ENCODE peak calls at places on chromosomes 3 and 15, in six cellular contexts. One of them, this sample, is unnamed.

GRCh38 chr3:40754966-40755365 is 230.2 kb downstream of the ZNF621 start:
- DNase-seq in adrenal gland: no peak
- DNase-seq in Calu3: no peak
- DNase-seq in B cell: no peak
- DNase-seq in GM13977: no peak
- DNase-seq in GM12865: peak
- DNase-seq in this sample: no peak

GRCh38 chr15:89435346-89435745 is 61.0 kb downstream of the RHCG start:
- DNase-seq in Calu3: no peak
- DNase-seq in GM12865: no peak
- DNase-seq in B cell: no peak
- DNase-seq in adrenal gland: no peak
- DNase-seq in GM13977: no peak
- DNase-seq in this sample: no peak

GRCh38 chr3:43239755-43240154 is 46.6 kb upstream of the SNRK start:
- DNase-seq in adrenal gland: no peak
- DNase-seq in GM12865: no peak
- DNase-seq in Calu3: no peak
- DNase-seq in GM13977: no peak
- DNase-seq in B cell: no peak
- DNase-seq in this sample: no peak

GRCh38 chr15:57476533-57476975 is 100.2 kb downstream of the CGNL1 start:
- DNase-seq in B cell: no peak
- DNase-seq in Calu3: no peak
- DNase-seq in adrenal gland: no peak
- DNase-seq in GM13977: no peak
- DNase-seq in GM12865: no peak
- DNase-seq in this sample: no peak

GRCh38 chr3:87333393-87333892 is 57.1 kb upstream of the POU1F1 start:
- DNase-seq in B cell: no peak
- DNase-seq in GM13977: no peak
- DNase-seq in Calu3: peak
- DNase-seq in GM12865: no peak
- DNase-seq in adrenal gland: no peak
- DNase-seq in this sample: no peak

GRCh38 chr3:39138804-39139415 is 14.5 kb downstream of the CSRNP1 start:
- DNase-seq in adrenal gland: no peak
- DNase-seq in B cell: peak
- DNase-seq in Calu3: no peak
- DNase-seq in GM12865: no peak
- DNase-seq in GM13977: no peak
- DNase-seq in this sample: no peak

GRCh38 chr3:138367912-138368311 is 19.5 kb downstream of the MRAS start:
- DNase-seq in GM12865: no peak
- DNase-seq in B cell: peak
- DNase-seq in Calu3: peak
- DNase-seq in GM13977: no peak
- DNase-seq in adrenal gland: peak
- DNase-seq in this sample: no peak

GRCh38 chr3:194051554-194052175 is 84.3 kb upstream of the HES1 start:
- DNase-seq in adrenal gland: no peak
- DNase-seq in GM13977: no peak
- DNase-seq in Calu3: no peak
- DNase-seq in B cell: peak
- DNase-seq in GM12865: no peak
- DNase-seq in this sample: no peak

GRCh38 chr3:46208167-46208704 is at the start of gene CCR1:
- DNase-seq in GM13977: peak
- DNase-seq in adrenal gland: no peak
- DNase-seq in GM12865: peak
- DNase-seq in B cell: no peak
- DNase-seq in Calu3: peak
- DNase-seq in this sample: no peak

GRCh38 chr3:56937580-56937979 is 122.9 kb upstream of the SPATA12 start:
- DNase-seq in GM12865: no peak
- DNase-seq in B cell: no peak
- DNase-seq in Calu3: no peak
- DNase-seq in GM13977: no peak
- DNase-seq in adrenal gland: no peak
- DNase-seq in this sample: no peak

GRCh38 chr3:134640872-134641470 is 9.9 kb downstream of the KY start:
- DNase-seq in B cell: no peak
- DNase-seq in Calu3: peak
- DNase-seq in adrenal gland: no peak
- DNase-seq in GM13977: peak
- DNase-seq in GM12865: peak
- DNase-seq in this sample: no peak

GRCh38 chr3:42556089-42556632 is 25.6 kb downstream of the SEC22C start:
- DNase-seq in B cell: no peak
- DNase-seq in adrenal gland: no peak
- DNase-seq in GM13977: no peak
- DNase-seq in GM12865: peak
- DNase-seq in Calu3: no peak
- DNase-seq in this sample: no peak

GRCh38 chr3:168049366-168049974 is 46.3 kb downstream of the GOLIM4 start:
- DNase-seq in B cell: no peak
- DNase-seq in GM13977: no peak
- DNase-seq in GM12865: no peak
- DNase-seq in Calu3: no peak
- DNase-seq in adrenal gland: no peak
- DNase-seq in this sample: no peak

GRCh38 chr3:24447836-24448235 is 46.8 kb downstream of the THRB start:
- DNase-seq in GM13977: no peak
- DNase-seq in B cell: no peak
- DNase-seq in adrenal gland: no peak
- DNase-seq in GM12865: no peak
- DNase-seq in Calu3: no peak
- DNase-seq in this sample: no peak

GRCh38 chr15:60179786-60180391 is 175.8 kb downstream of the FOXB1 start:
- DNase-seq in GM13977: peak
- DNase-seq in B cell: peak
- DNase-seq in Calu3: peak
- DNase-seq in GM12865: peak
- DNase-seq in adrenal gland: no peak
- DNase-seq in this sample: no peak

GRCh38 chr15:35723120-35723707 is 177.2 kb upstream of the DPH6 start:
- DNase-seq in GM13977: no peak
- DNase-seq in B cell: no peak
- DNase-seq in GM12865: no peak
- DNase-seq in adrenal gland: no peak
- DNase-seq in Calu3: no peak
- DNase-seq in this sample: no peak

GRCh38 chr3:171821778-171822358 is 11.6 kb upstream of the PLD1 start:
- DNase-seq in GM13977: no peak
- DNase-seq in GM12865: no peak
- DNase-seq in adrenal gland: no peak
- DNase-seq in B cell: no peak
- DNase-seq in Calu3: no peak
- DNase-seq in this sample: no peak

GRCh38 chr3:184211718-184212117 is 17.7 kb upstream of the VWA5B2 start:
- DNase-seq in GM12865: no peak
- DNase-seq in Calu3: no peak
- DNase-seq in GM13977: no peak
- DNase-seq in adrenal gland: no peak
- DNase-seq in B cell: no peak
- DNase-seq in this sample: no peak

GRCh38 chr15:100929641-100930042 is 10.5 kb downstream of the LRRK1 start:
- DNase-seq in GM12865: peak
- DNase-seq in adrenal gland: no peak
- DNase-seq in Calu3: no peak
- DNase-seq in B cell: no peak
- DNase-seq in GM13977: no peak
- DNase-seq in this sample: no peak

GRCh38 chr3:185815391-185816282 is 9.2 kb downstream of the IGF2BP2 start:
- DNase-seq in GM12865: no peak
- DNase-seq in adrenal gland: peak
- DNase-seq in GM13977: no peak
- DNase-seq in Calu3: no peak
- DNase-seq in B cell: no peak
- DNase-seq in this sample: no peak

DNA sequence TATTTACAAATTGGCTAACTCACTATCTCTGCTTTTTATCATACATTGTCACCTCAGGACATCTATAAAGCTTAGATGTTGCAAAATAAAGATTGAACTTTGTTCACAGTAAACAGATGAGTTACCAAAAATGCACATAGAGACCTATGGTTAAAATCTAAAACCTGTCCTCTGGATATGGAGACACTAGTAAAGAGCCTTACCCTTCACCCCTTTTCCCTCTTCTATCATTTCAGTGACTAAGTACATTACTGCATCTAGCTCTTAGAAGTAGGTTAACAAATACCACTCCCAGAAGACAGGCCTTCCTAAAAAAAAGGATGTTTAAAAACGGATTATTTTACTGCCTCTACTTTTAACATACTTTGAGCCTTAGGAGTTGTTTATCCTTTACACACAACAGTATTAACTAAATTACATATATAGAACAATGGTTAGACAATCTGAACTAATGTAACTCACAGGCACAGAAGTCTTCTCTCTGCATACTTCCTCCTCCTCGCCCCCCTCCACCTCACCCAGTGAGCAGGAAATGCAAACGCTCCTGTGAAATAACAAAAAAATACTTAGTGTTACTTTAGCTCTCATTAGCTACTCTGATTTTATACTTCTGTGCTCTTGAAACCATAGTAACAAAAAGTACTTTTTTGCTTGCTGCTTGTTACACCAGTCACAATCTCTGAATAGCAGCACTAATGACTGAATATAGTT is 23.3 kb downstream of the IREB2 start:
- DNase-seq in Calu3: no peak
- DNase-seq in GM12865: no peak
- DNase-seq in B cell: no peak
- DNase-seq in adrenal gland: no peak
- DNase-seq in GM13977: no peak
- DNase-seq in this sample: no peak
- TF ChIP-seq CTCF in Calu3: no peak
- TF ChIP-seq CTCF in GM12865: no peak
- TF ChIP-seq CTCF in B cell: no peak
- TF ChIP-seq CTCF in adrenal gland: no peak
- TF ChIP-seq CTCF in GM13977: no peak
- TF ChIP-seq CTCF in this sample: no peak

GRCh38 chr15:81174759-81175327 is 21.8 kb upstream of the IL16 start:
- DNase-seq in GM12865: no peak
- DNase-seq in GM13977: no peak
- DNase-seq in adrenal gland: no peak
- DNase-seq in Calu3: no peak
- DNase-seq in B cell: no peak
- DNase-seq in this sample: no peak
- TF ChIP-seq CTCF in GM12865: no peak
- TF ChIP-seq CTCF in GM13977: no peak
- TF ChIP-seq CTCF in adrenal gland: no peak
- TF ChIP-seq CTCF in Calu3: no peak
- TF ChIP-seq CTCF in B cell: no peak
- TF ChIP-seq CTCF in this sample: no peak

GRCh38 chr3:107630779-107631178 is 108.0 kb downstream of the BBX start:
- DNase-seq in B cell: no peak
- DNase-seq in GM12865: no peak
- DNase-seq in adrenal gland: no peak
- DNase-seq in Calu3: no peak
- DNase-seq in GM13977: no peak
- DNase-seq in this sample: no peak

GRCh38 chr3:107632576-107632975 is 109.8 kb downstream of the BBX start:
- DNase-seq in adrenal gland: no peak
- DNase-seq in Calu3: no peak
- DNase-seq in GM12865: no peak
- DNase-seq in GM13977: no peak
- DNase-seq in B cell: no peak
- DNase-seq in this sample: no peak

GRCh38 chr3:107629556-107629955 is 106.8 kb downstream of the BBX start:
- DNase-seq in adrenal gland: no peak
- DNase-seq in GM12865: no peak
- DNase-seq in GM13977: no peak
- DNase-seq in Calu3: no peak
- DNase-seq in B cell: no peak
- DNase-seq in this sample: no peak

GRCh38 chr3:107633327-107634141 is 110.8 kb downstream of the BBX start:
- DNase-seq in B cell: no peak
- DNase-seq in GM12865: peak
- DNase-seq in Calu3: no peak
- DNase-seq in GM13977: peak
- DNase-seq in adrenal gland: peak
- DNase-seq in this sample: no peak

DNA sequence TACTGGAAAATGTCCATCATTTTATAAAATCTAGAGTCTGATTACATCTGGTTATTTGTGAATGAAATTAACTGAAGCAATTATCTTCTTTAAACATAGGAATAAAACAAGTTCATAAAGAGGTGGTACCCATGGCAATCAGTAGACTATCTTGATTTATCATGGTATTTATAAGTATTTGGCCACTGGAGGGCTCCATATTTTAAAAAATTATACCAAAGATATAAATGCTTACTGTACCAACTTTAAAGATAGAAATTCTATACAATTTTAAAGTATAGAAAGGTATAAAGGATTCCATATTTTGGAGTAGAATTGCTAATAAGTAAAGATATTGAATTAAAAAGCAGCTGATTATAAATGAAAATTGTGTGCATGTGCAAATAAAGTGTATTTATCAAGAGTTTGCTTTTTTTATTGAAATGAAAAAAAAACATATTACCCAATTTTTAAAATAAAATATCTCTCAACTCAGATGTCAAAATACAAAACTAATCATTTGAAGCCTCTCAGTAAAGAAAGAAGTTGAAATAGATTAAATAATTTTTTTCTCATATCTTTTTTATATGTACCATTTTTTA is 105.3 kb downstream of the BBX start:
- DNase-seq in GM13977: no peak
- DNase-seq in GM12865: no peak
- DNase-seq in B cell: no peak
- DNase-seq in adrenal gland: no peak
- DNase-seq in Calu3: no peak
- DNase-seq in this sample: no peak
- TF ChIP-seq CTCF in GM13977: peak
- TF ChIP-seq CTCF in GM12865: no peak
- TF ChIP-seq CTCF in B cell: no peak
- TF ChIP-seq CTCF in adrenal gland: peak
- TF ChIP-seq CTCF in Calu3: no peak
- TF ChIP-seq CTCF in this sample: peak

DNA sequence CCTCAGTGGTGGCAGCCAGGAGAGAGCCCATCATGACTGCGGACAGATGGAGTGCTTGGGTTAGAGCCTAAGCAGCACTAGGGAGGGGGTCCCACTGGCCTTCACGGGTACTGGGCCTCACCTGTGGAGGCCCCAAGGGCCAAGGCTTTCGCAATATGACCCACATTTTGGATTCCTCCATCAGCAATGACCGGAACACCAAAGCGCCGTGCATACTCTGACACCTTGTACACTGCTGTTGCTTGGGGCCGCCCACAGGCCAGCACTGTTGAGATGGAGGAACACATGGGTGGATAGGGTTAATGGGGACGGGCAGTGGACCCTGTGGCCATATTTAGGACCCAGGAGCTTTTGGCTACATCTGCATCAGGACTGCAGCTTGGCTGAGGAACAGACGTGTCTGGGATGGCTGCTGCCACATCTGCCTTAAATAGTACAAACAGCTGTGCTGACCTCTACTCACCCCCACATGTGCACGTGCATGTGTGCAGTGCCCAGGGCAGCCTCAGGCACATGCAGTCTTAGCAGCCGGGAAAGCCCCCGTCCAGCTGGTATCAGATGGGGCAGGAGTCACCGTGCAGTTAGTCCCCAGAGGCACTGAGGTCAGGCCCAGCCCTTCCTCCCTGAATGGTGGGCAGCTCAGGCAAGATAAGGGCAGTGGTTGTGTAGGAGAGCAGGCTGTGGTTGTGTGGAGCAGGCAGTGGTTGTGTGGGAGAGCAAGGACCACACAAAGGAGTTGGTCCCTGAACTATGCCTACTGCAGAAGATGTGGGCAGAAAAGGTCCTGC is 3.3 kb downstream of the NDUFAF3 start:
- DNase-seq in GM13977: no peak
- DNase-seq in GM12865: peak
- DNase-seq in B cell: peak
- DNase-seq in adrenal gland: peak
- DNase-seq in Calu3: no peak
- DNase-seq in this sample: no peak
- TF ChIP-seq CTCF in GM13977: no peak
- TF ChIP-seq CTCF in GM12865: no peak
- TF ChIP-seq CTCF in B cell: no peak
- TF ChIP-seq CTCF in adrenal gland: no peak
- TF ChIP-seq CTCF in Calu3: no peak
- TF ChIP-seq CTCF in this sample: no peak